ENCODE peak calls at places on chromosomes 3 and 15, in four cellular contexts. One of them, this sample, is unnamed.
A peak's percentile ranks its signal among the peaks of the same experiment; 100 is the strongest.

GRCh38 chr3:143035466-143036214 is 34.3 kb downstream of the U2SURP start:
- DNase-seq in hepatocyte: no peak
- DNase-seq in OCI-LY7: no peak
- DNase-seq in GM23338: no peak
- DNase-seq in this sample: peak; percentile 61

GRCh38 chr3:176430244-176430893 is 766.9 kb downstream of the TBL1XR1 start:
- DNase-seq in GM23338: peak; percentile 68
- DNase-seq in hepatocyte: peak; percentile 48
- DNase-seq in OCI-LY7: peak; percentile 46
- DNase-seq in this sample: peak; percentile 10

GRCh38 chr3:43405888-43406636 is 119.7 kb downstream of the SNRK start:
- DNase-seq in hepatocyte: peak; percentile 25
- DNase-seq in GM23338: no peak
- DNase-seq in OCI-LY7: no peak
- DNase-seq in this sample: no peak

GRCh38 chr3:140848675-140849074 is 93.0 kb upstream of the SLC25A36 start:
- DNase-seq in GM23338: no peak
- DNase-seq in hepatocyte: no peak
- DNase-seq in OCI-LY7: peak; percentile 58
- DNase-seq in this sample: no peak

GRCh38 chr3:18556001-18556408 is 130.9 kb upstream of the SATB1 start:
- DNase-seq in OCI-LY7: no peak
- DNase-seq in GM23338: no peak
- DNase-seq in hepatocyte: no peak
- DNase-seq in this sample: no peak

GRCh38 chr3:190983875-190984274 is 121.4 kb upstream of the GMNC start:
- DNase-seq in OCI-LY7: peak; percentile 7
- DNase-seq in GM23338: no peak
- DNase-seq in hepatocyte: no peak
- DNase-seq in this sample: no peak

GRCh38 chr3:197381371-197381770 is 83.0 kb upstream of the DLG1 start:
- DNase-seq in hepatocyte: no peak
- DNase-seq in OCI-LY7: no peak
- DNase-seq in GM23338: no peak
- DNase-seq in this sample: no peak

GRCh38 chr3:52524752-52525661 is 8.7 kb downstream of the NT5DC2 start:
- DNase-seq in GM23338: no peak
- DNase-seq in OCI-LY7: no peak
- DNase-seq in hepatocyte: no peak
- DNase-seq in this sample: peak; percentile 43

GRCh38 chr3:58723197-58723596 is 56.6 kb upstream of the FAM3D start:
- DNase-seq in hepatocyte: peak; percentile 16
- DNase-seq in OCI-LY7: no peak
- DNase-seq in GM23338: no peak
- DNase-seq in this sample: no peak

GRCh38 chr3:157914882-157915281 is 191.3 kb downstream of the SHOX2 start:
- DNase-seq in hepatocyte: no peak
- DNase-seq in GM23338: peak; percentile 30
- DNase-seq in OCI-LY7: no peak
- DNase-seq in this sample: no peak

GRCh38 chr3:190514163-190515153 is 573 bp downstream of the IL1RAP start:
- DNase-seq in GM23338: peak; percentile 49
- DNase-seq in OCI-LY7: peak; percentile 7
- DNase-seq in hepatocyte: peak; percentile 62
- DNase-seq in this sample: peak; percentile 48

GRCh38 chr3:111635403-111635802 is 40.3 kb upstream of the ZBED2 start:
- DNase-seq in OCI-LY7: no peak
- DNase-seq in hepatocyte: no peak
- DNase-seq in GM23338: no peak
- DNase-seq in this sample: no peak

GRCh38 chr3:139016430-139017048 is 4.2 kb downstream of the PRR23B start:
- DNase-seq in OCI-LY7: no peak
- DNase-seq in GM23338: no peak
- DNase-seq in hepatocyte: no peak
- DNase-seq in this sample: no peak

GRCh38 chr3:143280984-143281383 is 161.4 kb downstream of the CHST2 start:
- DNase-seq in GM23338: no peak
- DNase-seq in hepatocyte: no peak
- DNase-seq in OCI-LY7: no peak
- DNase-seq in this sample: no peak

GRCh38 chr3:13706451-13706850 is 157.5 kb downstream of the FBLN2 start:
- DNase-seq in hepatocyte: no peak
- DNase-seq in OCI-LY7: no peak
- DNase-seq in GM23338: no peak
- DNase-seq in this sample: no peak

GRCh38 chr3:71726106-71726505 is 904 bp upstream of the EIF4E3 start:
- DNase-seq in GM23338: no peak
- DNase-seq in OCI-LY7: no peak
- DNase-seq in hepatocyte: no peak
- DNase-seq in this sample: no peak

GRCh38 chr3:8963137-8963853 is at the start of gene RAD18:
- DNase-seq in GM23338: peak; percentile 96
- DNase-seq in hepatocyte: peak; percentile 96
- DNase-seq in OCI-LY7: peak; percentile 95
- DNase-seq in this sample: peak; percentile 90

GRCh38 chr3:126664591-126665214 is 9.8 kb upstream of the TXNRD3 start:
- DNase-seq in hepatocyte: no peak
- DNase-seq in GM23338: peak; percentile 48
- DNase-seq in OCI-LY7: no peak
- DNase-seq in this sample: no peak

GRCh38 chr3:126850370-126851085 is 132.4 kb upstream of the PLXNA1 start:
- DNase-seq in hepatocyte: peak; percentile 54
- DNase-seq in OCI-LY7: no peak
- DNase-seq in GM23338: peak; percentile 96
- DNase-seq in this sample: peak; percentile 56

GRCh38 chr3:69543080-69543429 is 157.2 kb upstream of the FRMD4B start:
- DNase-seq in GM23338: no peak
- DNase-seq in hepatocyte: no peak
- DNase-seq in OCI-LY7: no peak
- DNase-seq in this sample: no peak

GRCh38 chr15:93072440-93073394 is 16.3 kb downstream of the RGMA start:
- DNase-seq in OCI-LY7: no peak
- DNase-seq in hepatocyte: peak; percentile 90
- DNase-seq in GM23338: peak; percentile 90
- DNase-seq in this sample: peak; percentile 60

GRCh38 chr3:195870442-195870841 is 37.9 kb downstream of the TNK2 start:
- DNase-seq in hepatocyte: no peak
- DNase-seq in OCI-LY7: no peak
- DNase-seq in GM23338: no peak
- DNase-seq in this sample: peak; percentile 90

GRCh38 chr3:2535206-2535605 is 436.5 kb downstream of the CNTN4 start:
- DNase-seq in OCI-LY7: no peak
- DNase-seq in GM23338: no peak
- DNase-seq in hepatocyte: no peak
- DNase-seq in this sample: no peak

GRCh38 chr3:192514081-192514753 is 213.1 kb downstream of the FGF12 start:
- DNase-seq in GM23338: peak; percentile 90
- DNase-seq in hepatocyte: peak; percentile 72
- DNase-seq in OCI-LY7: no peak
- DNase-seq in this sample: no peak

GRCh38 chr15:64894395-64895056 is 17.2 kb upstream of the ANKDD1A start:
- DNase-seq in OCI-LY7: peak; percentile 86
- DNase-seq in hepatocyte: peak; percentile 59
- DNase-seq in GM23338: peak; percentile 82
- DNase-seq in this sample: no peak

GRCh38 chr3:170585937-170586310 is at the start of gene SLC7A14:
- DNase-seq in OCI-LY7: no peak
- DNase-seq in GM23338: peak; percentile 75
- DNase-seq in hepatocyte: no peak
- DNase-seq in this sample: no peak

GRCh38 chr3:45795509-45795881 is 841 bp downstream of the SLC6A20 start:
- DNase-seq in GM23338: peak; percentile 42
- DNase-seq in OCI-LY7: no peak
- DNase-seq in hepatocyte: no peak
- DNase-seq in this sample: no peak
- H3K9me2 ChIP-seq in GM23338: no peaks in the 10 kb centered on the region
- H3K9me2 ChIP-seq in OCI-LY7: no peaks in the 10 kb centered on the region
- H3K9me2 ChIP-seq in hepatocyte: no peaks in the 10 kb centered on the region
- H3K9me2 ChIP-seq in this sample: no peaks in the 10 kb centered on the region

DNA sequence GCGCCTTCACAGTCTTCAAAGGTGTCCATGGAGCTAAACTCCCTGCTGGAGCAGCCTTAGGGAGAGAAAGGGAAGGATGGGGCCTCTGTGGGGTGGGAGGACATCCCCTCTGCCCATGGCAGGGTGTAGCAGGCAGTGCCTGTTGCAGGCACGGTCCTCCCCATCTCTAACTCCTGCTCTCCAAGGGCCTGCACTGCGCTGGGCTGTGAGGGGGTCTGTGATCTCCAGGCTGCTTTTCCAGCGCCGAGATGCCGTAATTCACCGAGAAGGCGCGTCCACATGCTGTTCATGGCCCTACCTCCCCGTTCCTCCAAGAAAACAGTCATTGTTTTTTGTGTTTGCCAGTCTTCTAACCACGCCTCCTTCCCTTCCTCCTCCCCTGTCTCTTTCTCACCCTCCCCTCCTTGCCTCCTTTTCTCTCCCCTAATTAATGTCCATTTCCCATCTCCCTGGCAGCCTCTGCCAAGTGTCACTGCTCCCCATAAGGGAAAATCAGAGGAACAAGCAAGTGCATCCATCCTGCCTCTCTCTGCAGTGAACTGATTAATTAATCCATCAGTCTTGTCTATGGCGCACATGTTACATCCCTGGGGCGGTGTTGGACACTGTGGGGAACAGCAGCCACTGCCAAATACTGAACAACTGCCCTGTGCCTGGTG is 17.7 kb upstream of the LAMP3 start:
- DNase-seq in hepatocyte: no peak
- DNase-seq in OCI-LY7: no peak
- DNase-seq in GM23338: peak; percentile 50
- DNase-seq in this sample: no peak
- H3K4me2 ChIP-seq in hepatocyte: no peak overlapping the region
- H3K4me2 ChIP-seq in OCI-LY7: no peak overlapping the region
- H3K4me2 ChIP-seq in GM23338: peak overlapping the region; percentile 94
- H3K4me2 ChIP-seq in this sample: peak overlapping the region; percentile 98

DNA sequence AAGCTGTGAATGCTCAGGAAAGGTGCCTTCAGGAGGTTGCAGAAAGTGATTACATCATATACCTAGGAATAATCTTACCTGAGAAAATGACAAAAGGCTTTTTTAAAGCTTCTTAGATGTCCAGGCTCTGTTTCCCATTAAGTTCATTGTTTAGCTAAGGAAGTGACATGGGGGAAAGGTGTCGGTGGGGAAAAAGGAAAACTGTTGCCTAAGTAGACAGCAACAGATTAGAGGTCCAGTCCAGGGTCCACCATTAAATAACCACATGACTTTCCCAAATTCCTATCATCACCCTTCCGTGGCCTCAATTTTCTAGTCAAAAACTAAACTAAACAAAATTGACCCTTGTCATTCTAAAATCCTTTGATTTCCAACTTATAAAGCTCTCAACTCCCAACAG is 4.3 kb downstream of the WWTR1 start:
- DNase-seq in OCI-LY7: no peak
- DNase-seq in GM23338: no peak
- DNase-seq in hepatocyte: no peak
- DNase-seq in this sample: no peak
- H3K36me3 ChIP-seq in OCI-LY7: no peaks in the 10 kb centered on the region
- H3K36me3 ChIP-seq in GM23338: peaks cover 14% of the 10 kb centered on the region
- H3K36me3 ChIP-seq in hepatocyte: no peaks in the 10 kb centered on the region
- H3K36me3 ChIP-seq in this sample: peaks cover 27% of the 10 kb centered on the region

GRCh38 chr3:194833511-194833910 is 147.8 kb downstream of the FAM43A start:
- DNase-seq in OCI-LY7: no peak
- DNase-seq in GM23338: no peak
- DNase-seq in hepatocyte: no peak
- DNase-seq in this sample: no peak
- H3K9me2 ChIP-seq in OCI-LY7: no peaks in the 10 kb centered on the region
- H3K9me2 ChIP-seq in GM23338: peaks cover 3% of the 10 kb centered on the region
- H3K9me2 ChIP-seq in hepatocyte: no peaks in the 10 kb centered on the region
- H3K9me2 ChIP-seq in this sample: no peaks in the 10 kb centered on the region

GRCh38 chr3:123883656-123884257 is 375 bp downstream of the MYLK start:
- DNase-seq in OCI-LY7: no peak
- DNase-seq in hepatocyte: peak; percentile 20
- DNase-seq in GM23338: peak; percentile 69
- DNase-seq in this sample: no peak

GRCh38 chr3:123878807-123879206 is 5.3 kb downstream of the MYLK start:
- DNase-seq in OCI-LY7: no peak
- DNase-seq in GM23338: no peak
- DNase-seq in hepatocyte: no peak
- DNase-seq in this sample: no peak

GRCh38 chr3:123881771-123882170 is 2.4 kb downstream of the MYLK start:
- DNase-seq in hepatocyte: no peak
- DNase-seq in OCI-LY7: no peak
- DNase-seq in GM23338: peak; percentile 61
- DNase-seq in this sample: no peak

GRCh38 chr3:123883111-123883510 is 1.0 kb downstream of the MYLK start:
- DNase-seq in hepatocyte: no peak
- DNase-seq in OCI-LY7: no peak
- DNase-seq in GM23338: no peak
- DNase-seq in this sample: no peak

DNA sequence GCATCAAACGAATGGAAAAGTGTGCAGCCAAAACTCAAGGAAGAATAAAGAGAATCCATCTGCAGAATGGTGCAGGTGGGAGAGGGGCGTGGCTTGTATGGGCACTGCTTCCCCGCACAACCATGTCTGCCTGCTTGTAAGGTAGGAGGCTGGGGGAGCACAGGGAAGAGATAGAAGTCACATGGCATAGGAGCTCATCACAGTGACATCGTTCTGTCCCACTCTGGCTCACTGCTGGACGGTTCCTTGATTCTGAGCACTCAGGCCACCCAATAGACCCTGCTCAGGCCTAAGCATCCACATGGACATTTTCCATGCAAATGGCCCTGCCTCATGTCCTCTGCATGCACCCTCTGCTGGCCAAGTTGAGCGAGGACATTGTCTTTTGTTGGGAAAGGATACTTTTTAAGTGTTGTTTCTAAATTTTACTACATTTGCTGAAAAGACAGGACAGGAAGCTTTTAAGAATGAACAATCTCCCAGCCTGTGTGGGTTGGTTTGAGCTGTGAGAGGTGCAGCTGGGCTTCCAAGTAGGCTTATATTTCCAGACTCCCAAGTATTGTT is 3.1 kb downstream of the MYLK start:
- DNase-seq in OCI-LY7: no peak
- DNase-seq in GM23338: peak; percentile 73
- DNase-seq in hepatocyte: peak; percentile 28
- DNase-seq in this sample: no peak
- H3K4me2 ChIP-seq in OCI-LY7: no peak overlapping the region
- H3K4me2 ChIP-seq in GM23338: no peak overlapping the region
- H3K4me2 ChIP-seq in hepatocyte: no peak overlapping the region
- H3K4me2 ChIP-seq in this sample: no peak overlapping the region

GRCh38 chr3:37071921-37072320 is 78.6 kb downstream of the MLH1 start:
- DNase-seq in GM23338: no peak
- DNase-seq in OCI-LY7: no peak
- DNase-seq in hepatocyte: no peak
- DNase-seq in this sample: no peak
- H3K36me3 ChIP-seq in GM23338: no peaks in the 10 kb centered on the region
- H3K36me3 ChIP-seq in OCI-LY7: peaks cover 6% of the 10 kb centered on the region
- H3K36me3 ChIP-seq in hepatocyte: no peaks in the 10 kb centered on the region
- H3K36me3 ChIP-seq in this sample: no peaks in the 10 kb centered on the region

GRCh38 chr15:89785771-89786135 is 9.6 kb downstream of the MESP2 start:
- DNase-seq in GM23338: no peak
- DNase-seq in hepatocyte: no peak
- DNase-seq in OCI-LY7: no peak
- DNase-seq in this sample: peak; percentile 81

GRCh38 chr15:89784686-89784960 is 8.5 kb downstream of the MESP2 start:
- DNase-seq in OCI-LY7: no peak
- DNase-seq in GM23338: no peak
- DNase-seq in hepatocyte: no peak
- DNase-seq in this sample: no peak

GRCh38 chr15:89783861-89784685 is 7.9 kb downstream of the MESP2 start:
- DNase-seq in hepatocyte: no peak
- DNase-seq in GM23338: no peak
- DNase-seq in OCI-LY7: no peak
- DNase-seq in this sample: no peak

GRCh38 chr15:89783111-89783860 is 7.2 kb downstream of the MESP2 start:
- DNase-seq in OCI-LY7: no peak
- DNase-seq in GM23338: peak; percentile 48
- DNase-seq in hepatocyte: peak; percentile 66
- DNase-seq in this sample: peak; percentile 51

GRCh38 chr15:89785064-89785770 is 9.1 kb downstream of the MESP2 start:
- DNase-seq in OCI-LY7: no peak
- DNase-seq in GM23338: no peak
- DNase-seq in hepatocyte: peak; percentile 73
- DNase-seq in this sample: peak; percentile 76
- H3K9me2 ChIP-seq in OCI-LY7: no peaks in the 10 kb centered on the region
- H3K9me2 ChIP-seq in GM23338: peaks cover 3% of the 10 kb centered on the region
- H3K9me2 ChIP-seq in hepatocyte: no peaks in the 10 kb centered on the region
- H3K9me2 ChIP-seq in this sample: no peaks in the 10 kb centered on the region

This sample was measured in PC-9.